ENCODE peak calls at places on chromosomes 16 and 17, in five cellular contexts. C, U, G, S and E are unnamed samples. For H3K36me3, the result is how much of the 10 kb centered on the place peaks cover.

GRCh38 chr17:82627827-82628226 is 20.4 kb downstream of the WDR45B start:
- DNase-seq in U (no peak), C (no peak), G (no peak), S (no peak), E (no peak)

GRCh38 chr17:59830007-59830630 is 62.6 kb downstream of the TUBD1 start:
- DNase-seq in G (no peak), S (no peak), C (no peak), U (no peak), E (no peak)

GRCh38 chr16:17225551-17225950 is 245.2 kb downstream of the XYLT1 start:
- DNase-seq in C (no peak), S (no peak), U (no peak), G (no peak), E (no peak)

GRCh38 chr17:728911-729310 is 3.5 kb upstream of the TLCD3A start:
- DNase-seq in G (no peak), U (peak), C (no peak), S (no peak), E (no peak)

GRCh38 chr16:67431077-67431804 is at the start of gene HSD11B2:
- DNase-seq in U (peak), C (peak), G (peak), S (peak), E (peak)

GRCh38 chr17:72569193-72569946 is 448.6 kb downstream of the SOX9 start:
- DNase-seq in U (no peak), C (no peak), G (no peak), S (no peak), E (no peak)

GRCh38 chr16:6018848-6019489 is 921.4 kb upstream of the EEF2KMT start:
- DNase-seq in G (peak), C (no peak), S (no peak), U (no peak), E (no peak)

GRCh38 chr16:27234171-27234570 is 30.8 kb downstream of the KDM8 start:
- DNase-seq in G (no peak), C (peak), U (no peak), S (no peak), E (no peak)

GRCh38 chr16:47731252-47731651 is 270.1 kb downstream of the PHKB start:
- DNase-seq in S (no peak), C (no peak), G (no peak), U (peak), E (no peak)

GRCh38 chr16:20792216-20792615 is 14.1 kb downstream of the ERI2 start:
- DNase-seq in S (no peak), U (no peak), C (no peak), G (no peak), E (no peak)

GRCh38 chr17:72166040-72166439 is 45.2 kb downstream of the SOX9 start:
- DNase-seq in U (no peak), C (no peak), S (no peak), G (no peak), E (no peak)

GRCh38 chr16:87956169-87956770 is 5.0 kb downstream of the BANP start:
- DNase-seq in C (peak), U (no peak), G (peak), S (peak), E (peak)

GRCh38 chr16:5451641-5452040 is 354.0 kb upstream of the EEF2KMT start:
- DNase-seq in C (no peak), G (no peak), U (no peak), S (no peak), E (no peak)

GRCh38 chr17:50101346-50102163 is 6.4 kb downstream of the PDK2 start:
- DNase-seq in C (peak), G (peak), S (no peak), U (no peak), E (no peak)

GRCh38 chr17:79361221-79361734 is 249.6 kb downstream of the RBFOX3 start:
- DNase-seq in U (no peak), S (no peak), C (no peak), G (no peak), E (no peak)

GRCh38 chr17:69103557-69104233 is 38.0 kb downstream of the ABCA6 start:
- DNase-seq in U (no peak), C (no peak), S (no peak), G (no peak), E (no peak)

GRCh38 chr17:60173304-60173807 is 23.6 kb downstream of the CA4 start:
- DNase-seq in S (no peak), G (no peak), C (no peak), U (peak), E (no peak)

GRCh38 chr16:79768594-79768993 is 168.1 kb upstream of the MAF start:
- DNase-seq in S (no peak), G (no peak), C (no peak), U (peak), E (no peak)

DNA sequence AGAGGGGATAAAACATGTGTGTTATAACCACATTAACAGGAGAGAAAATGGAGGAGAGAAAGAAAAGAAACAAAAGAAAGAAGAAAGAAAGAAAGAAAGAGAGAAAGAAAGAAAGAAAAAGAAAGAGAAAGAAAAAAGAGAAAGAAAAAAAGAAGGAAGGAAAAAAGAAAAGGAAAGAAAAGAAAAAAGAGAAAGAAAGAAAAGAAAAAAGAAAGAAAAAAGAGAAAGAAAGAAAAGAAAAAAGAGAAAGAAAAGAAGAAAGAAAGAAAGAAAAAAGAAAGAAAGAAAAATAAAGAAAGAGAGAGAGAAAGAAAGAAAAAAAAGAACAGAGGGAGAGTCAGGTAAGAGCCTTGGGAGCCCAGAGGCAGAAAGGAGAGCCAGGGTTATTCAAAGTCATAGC is 446.6 kb upstream of the ASIC2 start:
- DNase-seq in G (no peak), S (no peak), U (no peak), C (no peak), E (no peak)
- H3K27ac ChIP-seq in G (no peak), S (no peak), U (no peak), C (no peak), E (no peak)

GRCh38 chr17:39716073-39716818 is 14.1 kb downstream of the MIEN1 start:
- DNase-seq in S (no peak), C (no peak), U (no peak), G (no peak), E (no peak)
- H3K36me3 ChIP-seq in S (under half), C (under half), U (under half), G (half or more), E (under half)

DNA sequence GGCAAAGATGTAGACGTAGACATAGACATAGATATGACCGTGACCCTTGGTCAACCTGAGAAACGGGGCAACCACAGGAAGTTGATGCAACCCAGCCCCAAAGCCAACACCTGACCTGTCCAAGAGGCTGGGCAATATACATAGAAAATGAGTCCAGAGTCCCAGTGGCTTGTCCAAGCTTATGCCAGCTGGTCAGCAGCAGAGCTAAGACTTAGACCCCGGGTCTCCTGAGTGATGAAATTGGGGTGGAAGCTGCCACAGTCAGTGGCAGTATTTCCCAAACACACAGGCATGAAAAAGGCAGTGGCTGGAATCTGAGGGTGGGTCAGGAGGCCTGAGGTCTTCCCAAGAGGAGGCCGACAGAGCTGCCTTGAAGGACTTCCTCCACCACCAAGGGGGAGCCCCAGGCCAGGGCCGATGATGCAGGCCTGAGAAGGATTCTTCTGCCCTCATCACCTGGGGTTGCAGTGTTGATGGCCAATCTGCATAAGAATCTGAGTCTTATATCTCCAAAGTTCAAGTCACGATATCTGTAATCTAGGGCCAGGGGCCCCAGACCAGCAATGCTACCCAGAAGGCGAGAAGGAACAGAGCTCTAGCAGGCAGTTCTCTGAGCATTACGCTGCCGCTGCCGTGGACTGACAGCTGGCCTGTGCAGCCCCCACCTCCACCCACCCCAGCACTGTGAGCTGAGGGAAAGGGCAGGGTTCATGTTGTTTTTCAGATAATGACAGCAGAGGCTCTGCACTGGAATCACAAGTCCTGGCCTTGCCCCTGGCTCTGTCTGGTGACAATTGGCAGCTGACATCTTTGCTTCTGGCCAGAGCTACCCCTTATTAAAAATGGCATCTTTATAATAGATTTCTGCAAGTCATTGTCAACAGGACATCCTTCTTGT is 72.7 kb downstream of the GNAO1 start:
- DNase-seq in C (no peak), G (peak), S (no peak), U (no peak), E (no peak)
- H3K27ac ChIP-seq in C (no peak), G (peak), S (peak), U (no peak), E (peak)

GRCh38 chr16:89656435-89657121 is 930 bp downstream of the CHMP1A start:
- DNase-seq in U (no peak), C (no peak), G (no peak), S (no peak), E (no peak)

GRCh38 chr16:89651584-89651983 is 5.9 kb downstream of the CHMP1A start:
- DNase-seq in C (no peak), G (no peak), U (no peak), S (no peak), E (no peak)

GRCh38 chr16:89655062-89655643 is 2.4 kb downstream of the CHMP1A start:
- DNase-seq in S (no peak), U (no peak), G (no peak), C (no peak), E (no peak)

GRCh38 chr16:89657442-89658220 is at the start of the genes CHMP1A and SPATA33:
- DNase-seq in G (peak), C (peak), U (peak), S (peak), E (peak)

DNA sequence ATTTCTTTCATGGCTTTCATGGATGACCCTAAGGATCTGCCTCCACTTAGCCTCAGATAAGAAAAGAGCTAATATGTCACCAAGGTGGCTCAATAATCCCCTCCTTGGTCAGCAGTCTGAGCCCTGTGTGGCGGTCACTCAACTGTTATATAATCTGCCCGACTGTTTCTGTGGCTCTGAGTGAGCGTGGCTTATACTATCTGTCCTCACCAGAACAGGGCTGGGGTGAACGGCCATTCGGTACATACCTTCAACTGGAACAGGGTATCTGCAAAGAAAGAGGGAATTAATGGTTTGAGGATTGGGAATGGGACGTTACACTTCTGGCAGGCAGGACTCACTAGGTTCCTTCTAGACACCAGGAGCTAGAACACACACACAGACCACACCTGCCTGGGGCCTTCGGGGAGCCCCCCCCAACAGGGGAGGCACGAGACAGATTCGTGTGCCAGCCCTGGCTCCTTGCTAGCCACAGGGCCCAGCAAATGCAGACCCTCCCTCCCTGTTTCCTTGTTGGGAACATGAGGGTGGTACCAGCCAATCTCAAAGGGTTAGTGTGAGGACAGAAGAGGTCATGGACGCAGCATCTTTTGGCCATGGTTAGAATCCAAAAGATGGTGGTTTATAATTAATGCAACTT is 3.7 kb downstream of the CHMP1A start:
- DNase-seq in C (no peak), G (no peak), U (no peak), S (no peak), E (no peak)
- H3K36me3 ChIP-seq in C (under half), G (under half), U (under half), S (under half), E (under half)

GRCh38 chr16:84925092-84925772 is 86.1 kb downstream of the ZDHHC7 start:
- DNase-seq in U (no peak), C (no peak), S (peak), G (peak), E (peak)
- H3K27ac ChIP-seq in U (no peak), C (no peak), S (no peak), G (no peak), E (no peak)